ENCODE peak calls at places on chromosomes 16 and 17, in seven cellular contexts. M, X, G, L, B, C and P are unnamed samples.
A peak's percentile ranks its signal among the peaks of the same experiment; 100 is the strongest.

GRCh38 chr17:28880572-28880945 is 17.0 kb downstream of the FLOT2 start:
- DNase-seq in M (no peak), X (no peak), G (peak; percentile 68), L (no peak), B (no peak), C (no peak), P (no peak)

GRCh38 chr17:75913537-75914210 is 9.0 kb upstream of the MRPL38 start:
- DNase-seq in M (no peak), X (no peak), G (no peak), L (no peak), B (no peak), C (no peak), P (no peak)

GRCh38 chr17:68288375-68288774 is 2.6 kb downstream of the SLC16A6 start:
- DNase-seq in M (no peak), X (no peak), G (no peak), L (no peak), B (no peak), C (peak; percentile 8), P (peak; percentile 96)

GRCh38 chr16:66502020-66502913 is 47.7 kb downstream of the TK2 start:
- DNase-seq in M (no peak), X (no peak), G (no peak), L (no peak), B (no peak), C (no peak), P (no peak)

GRCh38 chr17:48728232-48729231 is at the start of gene HOXB13:
- DNase-seq in M (peak; percentile 74), X (peak; percentile 94), G (no peak), L (peak; percentile 54), B (peak; percentile 41), C (peak; percentile 68), P (no peak)

GRCh38 chr16:1691276-1691675 is 13.2 kb downstream of the JPT2 start:
- DNase-seq in M (no peak), X (peak; percentile 70), G (peak; percentile 75), L (no peak), B (no peak), C (no peak), P (no peak)

GRCh38 chr16:2516391-2517240 is 2.9 kb downstream of the ATP6V0C start:
- DNase-seq in M (no peak), X (no peak), G (no peak), L (no peak), B (no peak), C (no peak), P (no peak)

GRCh38 chr16:83928341-83929055 is 24.5 kb upstream of the OSGIN1 start:
- DNase-seq in M (no peak), X (peak; percentile 4), G (peak; percentile 95), L (no peak), B (no peak), C (peak; percentile 28), P (no peak)

GRCh38 chr17:49570540-49571242 is 5.0 kb upstream of the NXPH3 start:
- DNase-seq in M (no peak), X (no peak), G (no peak), L (no peak), B (no peak), C (no peak), P (no peak)

GRCh38 chr16:89686520-89687091 is at the start of gene CDK10:
- DNase-seq in M (peak; percentile 96), X (peak; percentile 90), G (peak; percentile 76), L (peak; percentile 99), B (peak; percentile 74), C (peak; percentile 94), P (peak; percentile 96)

GRCh38 chr17:78808106-78808635 is 26.1 kb upstream of the CYTH1 start:
- DNase-seq in M (no peak), X (peak; percentile 54), G (no peak), L (no peak), B (no peak), C (no peak), P (no peak)

GRCh38 chr17:38875477-38876080 is 5.7 kb downstream of the LASP1 start:
- DNase-seq in M (no peak), X (no peak), G (no peak), L (no peak), B (no peak), C (peak; percentile 88), P (no peak)

GRCh38 chr17:41734139-41734948 is at the start of gene HAP1:
- DNase-seq in M (peak; percentile 79), X (peak; percentile 50), G (peak; percentile 67), L (peak; percentile 83), B (peak; percentile 39), C (peak; percentile 69), P (no peak)

GRCh38 chr17:65191805-65192740 is 54.9 kb downstream of the RGS9 start:
- DNase-seq in M (no peak), X (peak; percentile 90), G (peak; percentile 67), L (no peak), B (no peak), C (peak; percentile 63), P (no peak)

GRCh38 chr16:89972244-89973234 is 24.0 kb downstream of the DEF8 start:
- DNase-seq in M (peak; percentile 97), X (peak; percentile 87), G (peak; percentile 87), L (peak; percentile 100), B (peak; percentile 85), C (peak; percentile 94), P (peak; percentile 97)

GRCh38 chr17:2778489-2778888 is 17.7 kb upstream of the RAP1GAP2 start:
- DNase-seq in M (no peak), X (no peak), G (no peak), L (no peak), B (no peak), C (no peak), P (no peak)

GRCh38 chr16:56932588-56933265 is 785 bp downstream of the HERPUD1 start:
- DNase-seq in M (peak; percentile 69), X (peak; percentile 53), G (peak; percentile 72), L (peak; percentile 67), B (peak; percentile 57), C (peak; percentile 67), P (peak; percentile 69)

GRCh38 chr17:49459401-49459984 is 35.6 kb upstream of the NGFR start:
- DNase-seq in M (no peak), X (no peak), G (no peak), L (no peak), B (no peak), C (peak; percentile 93), P (no peak)

GRCh38 chr17:15740570-15741120 is 8.6 kb downstream of the TBC1D26 start:
- DNase-seq in M (no peak), X (no peak), G (no peak), L (no peak), B (no peak), C (no peak), P (no peak)

GRCh38 chr16:86107190-86107589 is 208.2 kb downstream of the IRF8 start:
- DNase-seq in M (no peak), X (no peak), G (no peak), L (no peak), B (no peak), C (no peak), P (no peak)

GRCh38 chr17:49434821-49435581 is 20.3 kb upstream of the PHB1 start:
- DNase-seq in M (peak; percentile 62), X (peak; percentile 88), G (peak; percentile 39), L (peak; percentile 92), B (peak; percentile 22), C (peak; percentile 83), P (peak; percentile 86)

GRCh38 chr16:66842765-66843164 is 1.4 kb upstream of the CA7 start:
- DNase-seq in M (no peak), X (no peak), G (peak; percentile 47), L (peak; percentile 48), B (no peak), C (no peak), P (no peak)

GRCh38 chr16:22217890-22218730 is 12.0 kb downstream of the EEF2K start:
- DNase-seq in M (no peak), X (no peak), G (no peak), L (no peak), B (no peak), C (peak; percentile 44), P (peak; percentile 71)

GRCh38 chr17:46120078-46120477 is 73.2 kb downstream of the KANSL1 start:
- DNase-seq in M (no peak), X (no peak), G (no peak), L (no peak), B (peak; percentile 67), C (no peak), P (no peak)

GRCh38 chr16:66928702-66929388 is 3.5 kb upstream of the RRAD start:
- DNase-seq in M (peak; percentile 58), X (no peak), G (peak; percentile 32), L (peak; percentile 59), B (no peak), C (peak; percentile 42), P (peak; percentile 83)

GRCh38 chr17:48427598-48427997 is 2.4 kb downstream of the SKAP1 start:
- DNase-seq in M (no peak), X (peak; percentile 22), G (no peak), L (no peak), B (peak; percentile 41), C (no peak), P (no peak)

GRCh38 chr17:3935140-3935542 is 18.9 kb upstream of the P2RX1 start:
- DNase-seq in M (peak; percentile 90), X (peak; percentile 77), G (peak; percentile 32), L (peak; percentile 75), B (no peak), C (peak; percentile 89), P (peak; percentile 70)

GRCh38 chr16:70695351-70696070 is 9.7 kb upstream of the MTSS2 start:
- DNase-seq in M (peak; percentile 40), X (peak; percentile 30), G (no peak), L (peak; percentile 67), B (no peak), C (peak; percentile 77), P (no peak)

GRCh38 chr16:68335175-68335574 is 24.4 kb downstream of the PRMT7 start:
- DNase-seq in M (no peak), X (no peak), G (peak; percentile 6), L (no peak), B (no peak), C (no peak), P (no peak)
- H3K36me3 ChIP-seq in M (no peaks in the 10 kb centered on the region), X (peaks cover 6% of the 10 kb centered on the region), G (peaks cover 17% of the 10 kb centered on the region), L (peaks cover 29% of the 10 kb centered on the region), B (peaks cover 16% of the 10 kb centered on the region), C (peaks cover 5% of the 10 kb centered on the region), P (peaks cover 30% of the 10 kb centered on the region)

GRCh38 chr17:54439816-54440215 is 460.8 kb upstream of the TOM1L1 start:
- DNase-seq in M (no peak), X (no peak), G (no peak), L (no peak), B (no peak), C (no peak), P (no peak)
- H3K4me2 ChIP-seq in M (no peak overlapping the region), X (no peak overlapping the region), G (no peak overlapping the region), L (no peak overlapping the region), B (no peak overlapping the region), C (no peak overlapping the region), P (no peak overlapping the region)

GRCh38 chr17:63270610-63271009 is 175.5 kb downstream of the CYB561 start:
- DNase-seq in M (no peak), X (no peak), G (peak; percentile 81), L (no peak), B (no peak), C (no peak), P (no peak)
- H3K27ac ChIP-seq in M (no peak overlapping the region), X (no peak overlapping the region), G (peak overlapping the region; percentile 48), L (no peak overlapping the region), B (no peak overlapping the region), C (no peak overlapping the region), P (no peak overlapping the region)

DNA sequence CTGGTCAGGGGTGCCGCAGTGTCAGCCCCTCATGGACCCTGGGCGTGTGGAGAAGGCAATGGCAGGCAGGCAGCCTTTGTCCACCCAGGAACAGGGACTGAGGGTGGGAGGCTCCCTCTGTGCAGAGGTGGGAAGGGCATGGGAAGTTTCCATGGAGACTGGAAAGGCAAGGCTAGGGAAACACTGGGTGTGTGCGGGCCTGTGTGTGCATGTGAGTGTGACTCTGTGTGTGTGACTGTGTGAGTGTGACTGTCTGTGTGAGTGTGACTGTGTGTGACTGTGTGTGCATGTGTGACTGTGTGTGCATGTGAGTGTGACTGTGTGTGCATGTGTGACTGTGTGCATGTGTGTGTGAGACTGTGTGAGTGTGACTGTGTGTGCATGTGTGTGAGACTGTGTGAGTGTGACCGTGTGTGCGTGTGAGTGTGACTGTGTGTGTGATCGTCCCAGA is 899 bp downstream of the CD300C start:
- DNase-seq in M (no peak), X (no peak), G (no peak), L (no peak), B (no peak), C (no peak), P (no peak)
- H3K36me3 ChIP-seq in M (no peaks in the 10 kb centered on the region), X (no peaks in the 10 kb centered on the region), G (no peaks in the 10 kb centered on the region), L (no peaks in the 10 kb centered on the region), B (no peaks in the 10 kb centered on the region), C (no peaks in the 10 kb centered on the region), P (no peaks in the 10 kb centered on the region)